ENCODE peak calls at places on chromosomes 1 and 21, in eight cellular contexts. One of them, this sample, is unnamed.

GRCh38 chr1:109201123-109201703 is 12.5 kb upstream of the SARS1 start:
- DNase-seq in ovary: no peak
- DNase-seq in sigmoid colon: no peak
- DNase-seq in neural progenitor cell: peak
- DNase-seq in RPMI8226: peak
- DNase-seq in germinal center: peak
- DNase-seq in GM19239: no peak
- DNase-seq in stimulated activated CD4-positive, alpha-beta T cell treated with anti-CD3 and anti-CD28 coated beads, Interleukin-15, amount 100 ng/mL, for 1 hour: peak
- DNase-seq in this sample: no peak

GRCh38 chr1:60228253-60228594 is 154.7 kb upstream of the C1orf87 start:
- DNase-seq in ovary: no peak
- DNase-seq in sigmoid colon: no peak
- DNase-seq in neural progenitor cell: no peak
- DNase-seq in RPMI8226: no peak
- DNase-seq in germinal center: no peak
- DNase-seq in GM19239: no peak
- DNase-seq in stimulated activated CD4-positive, alpha-beta T cell treated with anti-CD3 and anti-CD28 coated beads, Interleukin-15, amount 100 ng/mL, for 1 hour: no peak
- DNase-seq in this sample: no peak

GRCh38 chr1:202709276-202710041 is 795 bp downstream of the SYT2 start:
- DNase-seq in ovary: no peak
- DNase-seq in sigmoid colon: peak
- DNase-seq in neural progenitor cell: peak
- DNase-seq in RPMI8226: no peak
- DNase-seq in germinal center: no peak
- DNase-seq in GM19239: no peak
- DNase-seq in stimulated activated CD4-positive, alpha-beta T cell treated with anti-CD3 and anti-CD28 coated beads, Interleukin-15, amount 100 ng/mL, for 1 hour: no peak
- DNase-seq in this sample: peak

GRCh38 chr1:170290226-170290625 is 144.5 kb downstream of the NTMT2 start:
- DNase-seq in ovary: no peak
- DNase-seq in sigmoid colon: no peak
- DNase-seq in neural progenitor cell: no peak
- DNase-seq in RPMI8226: no peak
- DNase-seq in germinal center: no peak
- DNase-seq in GM19239: no peak
- DNase-seq in stimulated activated CD4-positive, alpha-beta T cell treated with anti-CD3 and anti-CD28 coated beads, Interleukin-15, amount 100 ng/mL, for 1 hour: no peak
- DNase-seq in this sample: no peak

GRCh38 chr1:40435471-40435870 is 14.8 kb upstream of the ZFP69B start:
- DNase-seq in ovary: no peak
- DNase-seq in sigmoid colon: no peak
- DNase-seq in neural progenitor cell: no peak
- DNase-seq in RPMI8226: no peak
- DNase-seq in germinal center: no peak
- DNase-seq in GM19239: no peak
- DNase-seq in stimulated activated CD4-positive, alpha-beta T cell treated with anti-CD3 and anti-CD28 coated beads, Interleukin-15, amount 100 ng/mL, for 1 hour: no peak
- DNase-seq in this sample: no peak

GRCh38 chr1:117046781-117047180 is 13.3 kb upstream of the TTF2 start:
- DNase-seq in ovary: no peak
- DNase-seq in sigmoid colon: no peak
- DNase-seq in neural progenitor cell: no peak
- DNase-seq in RPMI8226: no peak
- DNase-seq in germinal center: no peak
- DNase-seq in GM19239: no peak
- DNase-seq in stimulated activated CD4-positive, alpha-beta T cell treated with anti-CD3 and anti-CD28 coated beads, Interleukin-15, amount 100 ng/mL, for 1 hour: no peak
- DNase-seq in this sample: no peak

GRCh38 chr1:109718495-109718894 is 6.4 kb downstream of the GSTM5 start:
- DNase-seq in ovary: no peak
- DNase-seq in sigmoid colon: no peak
- DNase-seq in neural progenitor cell: peak
- DNase-seq in RPMI8226: no peak
- DNase-seq in germinal center: no peak
- DNase-seq in GM19239: no peak
- DNase-seq in stimulated activated CD4-positive, alpha-beta T cell treated with anti-CD3 and anti-CD28 coated beads, Interleukin-15, amount 100 ng/mL, for 1 hour: no peak
- DNase-seq in this sample: no peak

GRCh38 chr1:208149776-208150514 is 94.2 kb downstream of the PLXNA2 start:
- DNase-seq in ovary: no peak
- DNase-seq in sigmoid colon: peak
- DNase-seq in neural progenitor cell: peak
- DNase-seq in RPMI8226: no peak
- DNase-seq in germinal center: no peak
- DNase-seq in GM19239: no peak
- DNase-seq in stimulated activated CD4-positive, alpha-beta T cell treated with anti-CD3 and anti-CD28 coated beads, Interleukin-15, amount 100 ng/mL, for 1 hour: no peak
- DNase-seq in this sample: no peak

GRCh38 chr1:1440941-1441888 is 5.7 kb downstream of the VWA1 start:
- DNase-seq in ovary: peak
- DNase-seq in sigmoid colon: no peak
- DNase-seq in neural progenitor cell: peak
- DNase-seq in RPMI8226: peak
- DNase-seq in germinal center: peak
- DNase-seq in GM19239: peak
- DNase-seq in stimulated activated CD4-positive, alpha-beta T cell treated with anti-CD3 and anti-CD28 coated beads, Interleukin-15, amount 100 ng/mL, for 1 hour: peak
- DNase-seq in this sample: no peak

GRCh38 chr1:16164821-16165364 is 9.0 kb upstream of the EPHA2 start:
- DNase-seq in ovary: no peak
- DNase-seq in sigmoid colon: no peak
- DNase-seq in neural progenitor cell: no peak
- DNase-seq in RPMI8226: no peak
- DNase-seq in germinal center: no peak
- DNase-seq in GM19239: no peak
- DNase-seq in stimulated activated CD4-positive, alpha-beta T cell treated with anti-CD3 and anti-CD28 coated beads, Interleukin-15, amount 100 ng/mL, for 1 hour: no peak
- DNase-seq in this sample: no peak

GRCh38 chr1:39266269-39266668 is 61.8 kb downstream of the MACF1 start:
- DNase-seq in ovary: no peak
- DNase-seq in sigmoid colon: no peak
- DNase-seq in neural progenitor cell: peak
- DNase-seq in RPMI8226: peak
- DNase-seq in germinal center: no peak
- DNase-seq in GM19239: no peak
- DNase-seq in stimulated activated CD4-positive, alpha-beta T cell treated with anti-CD3 and anti-CD28 coated beads, Interleukin-15, amount 100 ng/mL, for 1 hour: no peak
- DNase-seq in this sample: no peak

GRCh38 chr1:39977202-39977601 is 22.3 kb downstream of the MFSD2A start:
- DNase-seq in ovary: no peak
- DNase-seq in sigmoid colon: no peak
- DNase-seq in neural progenitor cell: no peak
- DNase-seq in RPMI8226: no peak
- DNase-seq in germinal center: no peak
- DNase-seq in GM19239: no peak
- DNase-seq in stimulated activated CD4-positive, alpha-beta T cell treated with anti-CD3 and anti-CD28 coated beads, Interleukin-15, amount 100 ng/mL, for 1 hour: no peak
- DNase-seq in this sample: no peak

GRCh38 chr1:70778056-70778762 is 269.4 kb downstream of the PTGER3 start:
- DNase-seq in ovary: no peak
- DNase-seq in sigmoid colon: no peak
- DNase-seq in neural progenitor cell: no peak
- DNase-seq in RPMI8226: no peak
- DNase-seq in germinal center: no peak
- DNase-seq in GM19239: no peak
- DNase-seq in stimulated activated CD4-positive, alpha-beta T cell treated with anti-CD3 and anti-CD28 coated beads, Interleukin-15, amount 100 ng/mL, for 1 hour: no peak
- DNase-seq in this sample: no peak

GRCh38 chr1:67262735-67263134 is 44.9 kb upstream of the IL12RB2 start:
- DNase-seq in ovary: no peak
- DNase-seq in sigmoid colon: no peak
- DNase-seq in neural progenitor cell: no peak
- DNase-seq in RPMI8226: no peak
- DNase-seq in germinal center: no peak
- DNase-seq in GM19239: no peak
- DNase-seq in stimulated activated CD4-positive, alpha-beta T cell treated with anti-CD3 and anti-CD28 coated beads, Interleukin-15, amount 100 ng/mL, for 1 hour: no peak
- DNase-seq in this sample: no peak

GRCh38 chr1:156346636-156347035 is 8.3 kb downstream of the TSACC start:
- DNase-seq in ovary: no peak
- DNase-seq in sigmoid colon: no peak
- DNase-seq in neural progenitor cell: no peak
- DNase-seq in RPMI8226: no peak
- DNase-seq in germinal center: no peak
- DNase-seq in GM19239: no peak
- DNase-seq in stimulated activated CD4-positive, alpha-beta T cell treated with anti-CD3 and anti-CD28 coated beads, Interleukin-15, amount 100 ng/mL, for 1 hour: no peak
- DNase-seq in this sample: no peak

GRCh38 chr1:244361764-244362473 is 89.8 kb downstream of the ADSS2 start:
- DNase-seq in ovary: no peak
- DNase-seq in sigmoid colon: no peak
- DNase-seq in neural progenitor cell: peak
- DNase-seq in RPMI8226: no peak
- DNase-seq in germinal center: no peak
- DNase-seq in GM19239: no peak
- DNase-seq in stimulated activated CD4-positive, alpha-beta T cell treated with anti-CD3 and anti-CD28 coated beads, Interleukin-15, amount 100 ng/mL, for 1 hour: no peak
- DNase-seq in this sample: no peak

GRCh38 chr1:4021153-4021894 is 121.3 kb upstream of the C1orf174 start:
- DNase-seq in ovary: no peak
- DNase-seq in sigmoid colon: no peak
- DNase-seq in neural progenitor cell: no peak
- DNase-seq in RPMI8226: no peak
- DNase-seq in germinal center: no peak
- DNase-seq in GM19239: no peak
- DNase-seq in stimulated activated CD4-positive, alpha-beta T cell treated with anti-CD3 and anti-CD28 coated beads, Interleukin-15, amount 100 ng/mL, for 1 hour: no peak
- DNase-seq in this sample: peak

GRCh38 chr21:30555095-30555494 is 6.0 kb downstream of the KRTAP19-7 start:
- DNase-seq in ovary: no peak
- DNase-seq in sigmoid colon: no peak
- DNase-seq in neural progenitor cell: no peak
- DNase-seq in RPMI8226: no peak
- DNase-seq in germinal center: no peak
- DNase-seq in GM19239: no peak
- DNase-seq in stimulated activated CD4-positive, alpha-beta T cell treated with anti-CD3 and anti-CD28 coated beads, Interleukin-15, amount 100 ng/mL, for 1 hour: no peak
- DNase-seq in this sample: no peak

GRCh38 chr1:228546541-228547463 is 59.6 kb downstream of the RNF187 start:
- DNase-seq in ovary: no peak
- DNase-seq in sigmoid colon: no peak
- DNase-seq in neural progenitor cell: no peak
- DNase-seq in RPMI8226: no peak
- DNase-seq in germinal center: no peak
- DNase-seq in GM19239: no peak
- DNase-seq in stimulated activated CD4-positive, alpha-beta T cell treated with anti-CD3 and anti-CD28 coated beads, Interleukin-15, amount 100 ng/mL, for 1 hour: no peak
- DNase-seq in this sample: peak

GRCh38 chr21:15729346-15729673 is 472 bp upstream of the USP25 start:
- DNase-seq in ovary: no peak
- DNase-seq in sigmoid colon: no peak
- DNase-seq in neural progenitor cell: no peak
- DNase-seq in RPMI8226: no peak
- DNase-seq in germinal center: no peak
- DNase-seq in GM19239: no peak
- DNase-seq in stimulated activated CD4-positive, alpha-beta T cell treated with anti-CD3 and anti-CD28 coated beads, Interleukin-15, amount 100 ng/mL, for 1 hour: no peak
- DNase-seq in this sample: no peak

GRCh38 chr1:14881775-14882672 is 271.5 kb upstream of the TMEM51 start:
- DNase-seq in ovary: no peak
- DNase-seq in sigmoid colon: no peak
- DNase-seq in neural progenitor cell: no peak
- DNase-seq in RPMI8226: no peak
- DNase-seq in germinal center: peak
- DNase-seq in GM19239: peak
- DNase-seq in stimulated activated CD4-positive, alpha-beta T cell treated with anti-CD3 and anti-CD28 coated beads, Interleukin-15, amount 100 ng/mL, for 1 hour: no peak
- DNase-seq in this sample: no peak

GRCh38 chr21:35178812-35179211 is 129.7 kb upstream of the RUNX1 start:
- DNase-seq in ovary: no peak
- DNase-seq in sigmoid colon: no peak
- DNase-seq in neural progenitor cell: no peak
- DNase-seq in RPMI8226: no peak
- DNase-seq in germinal center: no peak
- DNase-seq in GM19239: no peak
- DNase-seq in stimulated activated CD4-positive, alpha-beta T cell treated with anti-CD3 and anti-CD28 coated beads, Interleukin-15, amount 100 ng/mL, for 1 hour: no peak
- DNase-seq in this sample: no peak

GRCh38 chr1:147800852-147801251 is 40.5 kb upstream of the GJA5 start:
- DNase-seq in ovary: no peak
- DNase-seq in sigmoid colon: no peak
- DNase-seq in neural progenitor cell: no peak
- DNase-seq in RPMI8226: no peak
- DNase-seq in germinal center: no peak
- DNase-seq in GM19239: no peak
- DNase-seq in stimulated activated CD4-positive, alpha-beta T cell treated with anti-CD3 and anti-CD28 coated beads, Interleukin-15, amount 100 ng/mL, for 1 hour: no peak
- DNase-seq in this sample: no peak

GRCh38 chr1:236868625-236869467 is 73.8 kb downstream of the MTR start:
- DNase-seq in ovary: no peak
- DNase-seq in sigmoid colon: no peak
- DNase-seq in neural progenitor cell: peak
- DNase-seq in RPMI8226: peak
- DNase-seq in germinal center: peak
- DNase-seq in GM19239: peak
- DNase-seq in stimulated activated CD4-positive, alpha-beta T cell treated with anti-CD3 and anti-CD28 coated beads, Interleukin-15, amount 100 ng/mL, for 1 hour: peak
- DNase-seq in this sample: no peak

GRCh38 chr1:9867408-9868243 is 42.4 kb downstream of the CTNNBIP1 start:
- DNase-seq in ovary: peak
- DNase-seq in sigmoid colon: peak
- DNase-seq in neural progenitor cell: peak
- DNase-seq in RPMI8226: peak
- DNase-seq in germinal center: peak
- DNase-seq in GM19239: peak
- DNase-seq in stimulated activated CD4-positive, alpha-beta T cell treated with anti-CD3 and anti-CD28 coated beads, Interleukin-15, amount 100 ng/mL, for 1 hour: peak
- DNase-seq in this sample: no peak

GRCh38 chr21:24910591-24910990 is 696.7 kb downstream of the MRPL39 start:
- DNase-seq in ovary: no peak
- DNase-seq in sigmoid colon: no peak
- DNase-seq in neural progenitor cell: no peak
- DNase-seq in RPMI8226: no peak
- DNase-seq in germinal center: no peak
- DNase-seq in GM19239: no peak
- DNase-seq in stimulated activated CD4-positive, alpha-beta T cell treated with anti-CD3 and anti-CD28 coated beads, Interleukin-15, amount 100 ng/mL, for 1 hour: no peak
- DNase-seq in this sample: no peak

GRCh38 chr1:185694081-185694480 is 40.1 kb upstream of the HMCN1 start:
- DNase-seq in ovary: no peak
- DNase-seq in sigmoid colon: no peak
- DNase-seq in neural progenitor cell: no peak
- DNase-seq in RPMI8226: peak
- DNase-seq in germinal center: peak
- DNase-seq in GM19239: no peak
- DNase-seq in stimulated activated CD4-positive, alpha-beta T cell treated with anti-CD3 and anti-CD28 coated beads, Interleukin-15, amount 100 ng/mL, for 1 hour: no peak
- DNase-seq in this sample: no peak

GRCh38 chr1:98908980-98909379 is 95.7 kb downstream of the PLPPR5 start:
- DNase-seq in ovary: no peak
- DNase-seq in sigmoid colon: no peak
- DNase-seq in neural progenitor cell: no peak
- DNase-seq in RPMI8226: no peak
- DNase-seq in germinal center: no peak
- DNase-seq in GM19239: no peak
- DNase-seq in stimulated activated CD4-positive, alpha-beta T cell treated with anti-CD3 and anti-CD28 coated beads, Interleukin-15, amount 100 ng/mL, for 1 hour: no peak
- DNase-seq in this sample: no peak

GRCh38 chr1:211483896-211484612 is 7.9 kb downstream of the RD3 start:
- DNase-seq in ovary: no peak
- DNase-seq in sigmoid colon: no peak
- DNase-seq in neural progenitor cell: no peak
- DNase-seq in RPMI8226: no peak
- DNase-seq in germinal center: no peak
- DNase-seq in GM19239: no peak
- DNase-seq in stimulated activated CD4-positive, alpha-beta T cell treated with anti-CD3 and anti-CD28 coated beads, Interleukin-15, amount 100 ng/mL, for 1 hour: no peak
- DNase-seq in this sample: peak

GRCh38 chr1:15758953-15759661 is 512 bp downstream of the FBLIM1 start:
- DNase-seq in ovary: no peak
- DNase-seq in sigmoid colon: no peak
- DNase-seq in neural progenitor cell: peak
- DNase-seq in RPMI8226: no peak
- DNase-seq in germinal center: peak
- DNase-seq in GM19239: no peak
- DNase-seq in stimulated activated CD4-positive, alpha-beta T cell treated with anti-CD3 and anti-CD28 coated beads, Interleukin-15, amount 100 ng/mL, for 1 hour: no peak
- DNase-seq in this sample: no peak

GRCh38 chr1:26005392-26006105 is 7.7 kb upstream of the PAFAH2 start:
- DNase-seq in ovary: no peak
- DNase-seq in sigmoid colon: no peak
- DNase-seq in neural progenitor cell: no peak
- DNase-seq in RPMI8226: no peak
- DNase-seq in germinal center: no peak
- DNase-seq in GM19239: no peak
- DNase-seq in stimulated activated CD4-positive, alpha-beta T cell treated with anti-CD3 and anti-CD28 coated beads, Interleukin-15, amount 100 ng/mL, for 1 hour: no peak
- DNase-seq in this sample: no peak

GRCh38 chr1:54464477-54465146 is 58.4 kb upstream of the SSBP3 start:
- DNase-seq in ovary: no peak
- DNase-seq in sigmoid colon: peak
- DNase-seq in neural progenitor cell: no peak
- DNase-seq in RPMI8226: peak
- DNase-seq in germinal center: no peak
- DNase-seq in GM19239: no peak
- DNase-seq in stimulated activated CD4-positive, alpha-beta T cell treated with anti-CD3 and anti-CD28 coated beads, Interleukin-15, amount 100 ng/mL, for 1 hour: no peak
- DNase-seq in this sample: no peak

GRCh38 chr1:183989078-183989577 is 48.4 kb downstream of the COLGALT2 start:
- DNase-seq in ovary: no peak
- DNase-seq in sigmoid colon: no peak
- DNase-seq in neural progenitor cell: no peak
- DNase-seq in RPMI8226: peak
- DNase-seq in germinal center: no peak
- DNase-seq in GM19239: peak
- DNase-seq in stimulated activated CD4-positive, alpha-beta T cell treated with anti-CD3 and anti-CD28 coated beads, Interleukin-15, amount 100 ng/mL, for 1 hour: no peak
- DNase-seq in this sample: no peak

GRCh38 chr1:23129846-23130245 is 38.8 kb downstream of the LUZP1 start:
- DNase-seq in ovary: no peak
- DNase-seq in sigmoid colon: no peak
- DNase-seq in neural progenitor cell: no peak
- DNase-seq in RPMI8226: no peak
- DNase-seq in germinal center: no peak
- DNase-seq in GM19239: no peak
- DNase-seq in stimulated activated CD4-positive, alpha-beta T cell treated with anti-CD3 and anti-CD28 coated beads, Interleukin-15, amount 100 ng/mL, for 1 hour: no peak
- DNase-seq in this sample: no peak